ENCODE peak calls at places on chromosomes 13 and 19, in eight cellular contexts. One of them, this sample, is unnamed.

GRCh38 chr19:43618921-43619261 is 538 bp downstream of the ZNF428 start:
- DNase-seq in stimulated activated CD4-positive, alpha-beta T cell treated with anti-CD3 and anti-CD28 coated beads, Interleukin-15, amount 100 ng/mL, for 1 hour: no peak
- DNase-seq in stomach: no peak
- DNase-seq in T-helper 17 cell: no peak
- DNase-seq in Ammon's horn: no peak
- DNase-seq in T-cell: peak; percentile 19
- DNase-seq in AG09319: no peak
- DNase-seq in midbrain: peak; percentile 73
- DNase-seq in this sample: no peak

GRCh38 chr13:47794963-47795362 is 206.1 kb downstream of the SUCLA2 start:
- DNase-seq in AG09319: no peak
- DNase-seq in stimulated activated CD4-positive, alpha-beta T cell treated with anti-CD3 and anti-CD28 coated beads, Interleukin-15, amount 100 ng/mL, for 1 hour: no peak
- DNase-seq in T-cell: no peak
- DNase-seq in Ammon's horn: no peak
- DNase-seq in T-helper 17 cell: no peak
- DNase-seq in stomach: no peak
- DNase-seq in midbrain: no peak
- DNase-seq in this sample: peak; percentile 23

GRCh38 chr13:26964278-26965057 is 203.9 kb upstream of the GPR12 start:
- DNase-seq in midbrain: no peak
- DNase-seq in AG09319: no peak
- DNase-seq in Ammon's horn: peak; percentile 22
- DNase-seq in T-helper 17 cell: no peak
- DNase-seq in stomach: no peak
- DNase-seq in T-cell: no peak
- DNase-seq in stimulated activated CD4-positive, alpha-beta T cell treated with anti-CD3 and anti-CD28 coated beads, Interleukin-15, amount 100 ng/mL, for 1 hour: no peak
- DNase-seq in this sample: no peak

GRCh38 chr19:48613024-48613851 is 1.6 kb downstream of the FAM83E start:
- DNase-seq in stomach: peak; percentile 87
- DNase-seq in T-cell: no peak
- DNase-seq in AG09319: no peak
- DNase-seq in stimulated activated CD4-positive, alpha-beta T cell treated with anti-CD3 and anti-CD28 coated beads, Interleukin-15, amount 100 ng/mL, for 1 hour: no peak
- DNase-seq in T-helper 17 cell: no peak
- DNase-seq in Ammon's horn: peak; percentile 69
- DNase-seq in midbrain: peak; percentile 42
- DNase-seq in this sample: no peak

GRCh38 chr13:19822673-19823072 is 39.9 kb upstream of the PSPC1 start:
- DNase-seq in Ammon's horn: no peak
- DNase-seq in T-helper 17 cell: no peak
- DNase-seq in AG09319: no peak
- DNase-seq in stimulated activated CD4-positive, alpha-beta T cell treated with anti-CD3 and anti-CD28 coated beads, Interleukin-15, amount 100 ng/mL, for 1 hour: no peak
- DNase-seq in stomach: no peak
- DNase-seq in T-cell: no peak
- DNase-seq in midbrain: no peak
- DNase-seq in this sample: no peak

GRCh38 chr19:51441410-51442390 is 16.6 kb downstream of the SIGLEC8 start:
- DNase-seq in Ammon's horn: no peak
- DNase-seq in stomach: peak; percentile 54
- DNase-seq in stimulated activated CD4-positive, alpha-beta T cell treated with anti-CD3 and anti-CD28 coated beads, Interleukin-15, amount 100 ng/mL, for 1 hour: peak; percentile 62
- DNase-seq in midbrain: no peak
- DNase-seq in AG09319: no peak
- DNase-seq in T-cell: peak; percentile 78
- DNase-seq in T-helper 17 cell: peak; percentile 44
- DNase-seq in this sample: no peak

GRCh38 chr19:34337747-34338146 is 27.2 kb upstream of the GPI start:
- DNase-seq in stimulated activated CD4-positive, alpha-beta T cell treated with anti-CD3 and anti-CD28 coated beads, Interleukin-15, amount 100 ng/mL, for 1 hour: no peak
- DNase-seq in stomach: no peak
- DNase-seq in midbrain: peak; percentile 16
- DNase-seq in AG09319: no peak
- DNase-seq in T-helper 17 cell: no peak
- DNase-seq in T-cell: no peak
- DNase-seq in Ammon's horn: no peak
- DNase-seq in this sample: no peak

GRCh38 chr13:111227405-111227804 is 93.0 kb upstream of the TEX29 start:
- DNase-seq in midbrain: no peak
- DNase-seq in stomach: no peak
- DNase-seq in T-cell: no peak
- DNase-seq in stimulated activated CD4-positive, alpha-beta T cell treated with anti-CD3 and anti-CD28 coated beads, Interleukin-15, amount 100 ng/mL, for 1 hour: no peak
- DNase-seq in T-helper 17 cell: no peak
- DNase-seq in AG09319: no peak
- DNase-seq in Ammon's horn: no peak
- DNase-seq in this sample: no peak

GRCh38 chr13:78787189-78787588 is 128.2 kb upstream of the OBI1 start:
- DNase-seq in Ammon's horn: no peak
- DNase-seq in T-cell: no peak
- DNase-seq in AG09319: no peak
- DNase-seq in midbrain: no peak
- DNase-seq in stomach: no peak
- DNase-seq in stimulated activated CD4-positive, alpha-beta T cell treated with anti-CD3 and anti-CD28 coated beads, Interleukin-15, amount 100 ng/mL, for 1 hour: no peak
- DNase-seq in T-helper 17 cell: no peak
- DNase-seq in this sample: no peak

GRCh38 chr19:13768510-13768909 is 4.2 kb downstream of the MRI1 start:
- DNase-seq in T-cell: no peak
- DNase-seq in stimulated activated CD4-positive, alpha-beta T cell treated with anti-CD3 and anti-CD28 coated beads, Interleukin-15, amount 100 ng/mL, for 1 hour: no peak
- DNase-seq in T-helper 17 cell: no peak
- DNase-seq in stomach: no peak
- DNase-seq in AG09319: no peak
- DNase-seq in midbrain: no peak
- DNase-seq in Ammon's horn: no peak
- DNase-seq in this sample: no peak

GRCh38 chr13:37753776-37754175 is 115.8 kb downstream of the TRPC4 start:
- DNase-seq in stimulated activated CD4-positive, alpha-beta T cell treated with anti-CD3 and anti-CD28 coated beads, Interleukin-15, amount 100 ng/mL, for 1 hour: no peak
- DNase-seq in T-helper 17 cell: no peak
- DNase-seq in Ammon's horn: no peak
- DNase-seq in AG09319: no peak
- DNase-seq in midbrain: no peak
- DNase-seq in stomach: no peak
- DNase-seq in T-cell: no peak
- DNase-seq in this sample: no peak

GRCh38 chr19:10505583-10506229 is 2.5 kb upstream of the KEAP1 start:
- DNase-seq in stomach: peak; percentile 85
- DNase-seq in T-cell: peak; percentile 80
- DNase-seq in Ammon's horn: peak; percentile 71
- DNase-seq in midbrain: peak; percentile 68
- DNase-seq in stimulated activated CD4-positive, alpha-beta T cell treated with anti-CD3 and anti-CD28 coated beads, Interleukin-15, amount 100 ng/mL, for 1 hour: peak; percentile 75
- DNase-seq in AG09319: no peak
- DNase-seq in T-helper 17 cell: peak; percentile 58
- DNase-seq in this sample: peak; percentile 63

GRCh38 chr13:98481511-98481951 is 95.4 kb downstream of the STK24 start:
- DNase-seq in stomach: no peak
- DNase-seq in midbrain: no peak
- DNase-seq in T-helper 17 cell: no peak
- DNase-seq in stimulated activated CD4-positive, alpha-beta T cell treated with anti-CD3 and anti-CD28 coated beads, Interleukin-15, amount 100 ng/mL, for 1 hour: no peak
- DNase-seq in T-cell: no peak
- DNase-seq in Ammon's horn: no peak
- DNase-seq in AG09319: no peak
- DNase-seq in this sample: no peak

GRCh38 chr19:48540110-48540509 is 11.9 kb upstream of the SULT2B1 start:
- DNase-seq in T-helper 17 cell: no peak
- DNase-seq in Ammon's horn: no peak
- DNase-seq in T-cell: no peak
- DNase-seq in stimulated activated CD4-positive, alpha-beta T cell treated with anti-CD3 and anti-CD28 coated beads, Interleukin-15, amount 100 ng/mL, for 1 hour: no peak
- DNase-seq in midbrain: no peak
- DNase-seq in stomach: no peak
- DNase-seq in AG09319: no peak
- DNase-seq in this sample: no peak

GRCh38 chr13:111659236-111659635 is 338.8 kb downstream of the TEX29 start:
- DNase-seq in midbrain: no peak
- DNase-seq in AG09319: no peak
- DNase-seq in T-cell: no peak
- DNase-seq in T-helper 17 cell: no peak
- DNase-seq in Ammon's horn: no peak
- DNase-seq in stomach: no peak
- DNase-seq in stimulated activated CD4-positive, alpha-beta T cell treated with anti-CD3 and anti-CD28 coated beads, Interleukin-15, amount 100 ng/mL, for 1 hour: no peak
- DNase-seq in this sample: no peak

GRCh38 chr19:47414469-47414868 is 4.9 kb downstream of the MEIS3 start:
- DNase-seq in T-cell: no peak
- DNase-seq in T-helper 17 cell: no peak
- DNase-seq in stimulated activated CD4-positive, alpha-beta T cell treated with anti-CD3 and anti-CD28 coated beads, Interleukin-15, amount 100 ng/mL, for 1 hour: no peak
- DNase-seq in AG09319: no peak
- DNase-seq in stomach: no peak
- DNase-seq in Ammon's horn: peak; percentile 75
- DNase-seq in midbrain: no peak
- DNase-seq in this sample: no peak

GRCh38 chr13:30928971-30929370 is 3.5 kb upstream of the TEX26 start:
- DNase-seq in AG09319: no peak
- DNase-seq in T-helper 17 cell: no peak
- DNase-seq in stimulated activated CD4-positive, alpha-beta T cell treated with anti-CD3 and anti-CD28 coated beads, Interleukin-15, amount 100 ng/mL, for 1 hour: no peak
- DNase-seq in T-cell: no peak
- DNase-seq in Ammon's horn: no peak
- DNase-seq in midbrain: no peak
- DNase-seq in stomach: no peak
- DNase-seq in this sample: no peak

GRCh38 chr13:45333251-45333972 is 7.6 kb downstream of the TPT1 start:
- DNase-seq in stimulated activated CD4-positive, alpha-beta T cell treated with anti-CD3 and anti-CD28 coated beads, Interleukin-15, amount 100 ng/mL, for 1 hour: no peak
- DNase-seq in T-helper 17 cell: no peak
- DNase-seq in midbrain: no peak
- DNase-seq in AG09319: no peak
- DNase-seq in Ammon's horn: no peak
- DNase-seq in T-cell: no peak
- DNase-seq in stomach: no peak
- DNase-seq in this sample: no peak

GRCh38 chr19:27752530-27753184 is 1460.3 kb downstream of the UQCRFS1 start:
- DNase-seq in T-helper 17 cell: no peak
- DNase-seq in midbrain: no peak
- DNase-seq in AG09319: no peak
- DNase-seq in Ammon's horn: no peak
- DNase-seq in stomach: peak; percentile 10
- DNase-seq in stimulated activated CD4-positive, alpha-beta T cell treated with anti-CD3 and anti-CD28 coated beads, Interleukin-15, amount 100 ng/mL, for 1 hour: no peak
- DNase-seq in T-cell: no peak
- DNase-seq in this sample: no peak

This sample was measured in iPS DF 19.7.